ENCODE peak calls at places on chromosomes 2 and 18, in ten cellular contexts. One of them, this sample, is unnamed.

GRCh38 chr2:16632615-16633014 is 33.0 kb downstream of the CYRIA start:
- DNase-seq in K562: no peak
- DNase-seq in PC-3: no peak
- DNase-seq in B cell: no peak
- DNase-seq in tibial artery: no peak
- DNase-seq in GM10248: no peak
- DNase-seq in AG09319: no peak
- DNase-seq in Calu3: no peak
- DNase-seq in GM23338: peak; percentile 9
- DNase-seq in OCI-LY7: no peak
- DNase-seq in this sample: no peak

GRCh38 chr2:215286309-215286708 is 25.6 kb upstream of the ATIC start:
- DNase-seq in GM10248: no peak
- DNase-seq in tibial artery: no peak
- DNase-seq in K562: no peak
- DNase-seq in B cell: no peak
- DNase-seq in Calu3: no peak
- DNase-seq in AG09319: no peak
- DNase-seq in OCI-LY7: no peak
- DNase-seq in GM23338: no peak
- DNase-seq in PC-3: no peak
- DNase-seq in this sample: no peak

GRCh38 chr2:198242093-198242492 is 437.7 kb downstream of the PLCL1 start:
- DNase-seq in AG09319: no peak
- DNase-seq in K562: no peak
- DNase-seq in tibial artery: no peak
- DNase-seq in PC-3: no peak
- DNase-seq in OCI-LY7: no peak
- DNase-seq in Calu3: no peak
- DNase-seq in B cell: no peak
- DNase-seq in GM23338: no peak
- DNase-seq in GM10248: no peak
- DNase-seq in this sample: no peak

GRCh38 chr18:44062345-44062744 is 618.3 kb upstream of the SETBP1 start:
- DNase-seq in AG09319: no peak
- DNase-seq in tibial artery: no peak
- DNase-seq in GM10248: no peak
- DNase-seq in GM23338: no peak
- DNase-seq in Calu3: no peak
- DNase-seq in OCI-LY7: no peak
- DNase-seq in B cell: no peak
- DNase-seq in PC-3: no peak
- DNase-seq in K562: no peak
- DNase-seq in this sample: no peak

GRCh38 chr2:10914272-10914693 is 2.5 kb downstream of the KCNF1 start:
- DNase-seq in GM23338: peak; percentile 86
- DNase-seq in OCI-LY7: no peak
- DNase-seq in Calu3: peak; percentile 54
- DNase-seq in PC-3: no peak
- DNase-seq in AG09319: no peak
- DNase-seq in GM10248: no peak
- DNase-seq in tibial artery: no peak
- DNase-seq in K562: peak; percentile 40
- DNase-seq in B cell: no peak
- DNase-seq in this sample: peak; percentile 31

GRCh38 chr2:64393611-64394010 is 60.4 kb upstream of the LGALSL start:
- DNase-seq in GM10248: no peak
- DNase-seq in tibial artery: no peak
- DNase-seq in B cell: no peak
- DNase-seq in K562: no peak
- DNase-seq in OCI-LY7: no peak
- DNase-seq in GM23338: no peak
- DNase-seq in AG09319: no peak
- DNase-seq in Calu3: no peak
- DNase-seq in PC-3: peak; percentile 12
- DNase-seq in this sample: no peak

GRCh38 chr2:14363137-14363536 is 269.4 kb upstream of the LRATD1 start:
- DNase-seq in K562: no peak
- DNase-seq in B cell: no peak
- DNase-seq in GM10248: no peak
- DNase-seq in Calu3: no peak
- DNase-seq in GM23338: no peak
- DNase-seq in PC-3: no peak
- DNase-seq in tibial artery: no peak
- DNase-seq in AG09319: no peak
- DNase-seq in OCI-LY7: no peak
- DNase-seq in this sample: no peak

GRCh38 chr18:76580288-76580962 is 85.4 kb upstream of the ZNF516 start:
- DNase-seq in tibial artery: no peak
- DNase-seq in AG09319: no peak
- DNase-seq in OCI-LY7: no peak
- DNase-seq in GM10248: no peak
- DNase-seq in K562: no peak
- DNase-seq in GM23338: no peak
- DNase-seq in B cell: no peak
- DNase-seq in PC-3: peak; percentile 7
- DNase-seq in Calu3: no peak
- DNase-seq in this sample: no peak

GRCh38 chr2:197946562-197946961 is 142.2 kb downstream of the PLCL1 start:
- DNase-seq in Calu3: no peak
- DNase-seq in OCI-LY7: no peak
- DNase-seq in GM23338: peak; percentile 8
- DNase-seq in tibial artery: no peak
- DNase-seq in GM10248: no peak
- DNase-seq in PC-3: peak; percentile 5
- DNase-seq in AG09319: no peak
- DNase-seq in B cell: no peak
- DNase-seq in K562: no peak
- DNase-seq in this sample: peak; percentile 74

GRCh38 chr2:10266133-10266620 is 36.5 kb upstream of the HPCAL1 start:
- DNase-seq in AG09319: no peak
- DNase-seq in OCI-LY7: no peak
- DNase-seq in tibial artery: peak; percentile 25
- DNase-seq in GM23338: no peak
- DNase-seq in B cell: no peak
- DNase-seq in GM10248: no peak
- DNase-seq in K562: no peak
- DNase-seq in Calu3: no peak
- DNase-seq in PC-3: peak; percentile 54
- DNase-seq in this sample: no peak

GRCh38 chr2:231379266-231380215 is 16.0 kb upstream of the B3GNT7 start:
- DNase-seq in GM23338: no peak
- DNase-seq in K562: no peak
- DNase-seq in OCI-LY7: no peak
- DNase-seq in tibial artery: no peak
- DNase-seq in B cell: no peak
- DNase-seq in PC-3: peak; percentile 82
- DNase-seq in AG09319: no peak
- DNase-seq in Calu3: no peak
- DNase-seq in GM10248: no peak
- DNase-seq in this sample: no peak

GRCh38 chr2:172664766-172665165 is 70.9 kb upstream of the RAPGEF4 start:
- DNase-seq in tibial artery: no peak
- DNase-seq in OCI-LY7: no peak
- DNase-seq in GM23338: no peak
- DNase-seq in AG09319: no peak
- DNase-seq in GM10248: no peak
- DNase-seq in Calu3: no peak
- DNase-seq in K562: no peak
- DNase-seq in PC-3: no peak
- DNase-seq in B cell: no peak
- DNase-seq in this sample: no peak

GRCh38 chr2:172667926-172668325 is 67.7 kb upstream of the RAPGEF4 start:
- DNase-seq in tibial artery: no peak
- DNase-seq in OCI-LY7: no peak
- DNase-seq in GM23338: no peak
- DNase-seq in Calu3: no peak
- DNase-seq in PC-3: no peak
- DNase-seq in K562: no peak
- DNase-seq in GM10248: no peak
- DNase-seq in B cell: no peak
- DNase-seq in AG09319: no peak
- DNase-seq in this sample: no peak

GRCh38 chr2:172658945-172659344 is 76.7 kb upstream of the RAPGEF4 start:
- DNase-seq in GM10248: no peak
- DNase-seq in B cell: no peak
- DNase-seq in OCI-LY7: no peak
- DNase-seq in K562: no peak
- DNase-seq in tibial artery: no peak
- DNase-seq in Calu3: no peak
- DNase-seq in GM23338: no peak
- DNase-seq in AG09319: no peak
- DNase-seq in PC-3: no peak
- DNase-seq in this sample: no peak

GRCh38 chr2:172662099-172662498 is 73.5 kb upstream of the RAPGEF4 start:
- DNase-seq in PC-3: peak; percentile 28
- DNase-seq in GM23338: no peak
- DNase-seq in K562: no peak
- DNase-seq in B cell: no peak
- DNase-seq in tibial artery: no peak
- DNase-seq in OCI-LY7: no peak
- DNase-seq in GM10248: no peak
- DNase-seq in Calu3: no peak
- DNase-seq in AG09319: no peak
- DNase-seq in this sample: no peak
- TF ChIP-seq CTCF in PC-3: peak; percentile 55
- TF ChIP-seq CTCF in GM23338: no peak
- TF ChIP-seq CTCF in K562: no peak
- TF ChIP-seq CTCF in B cell: no peak
- TF ChIP-seq CTCF in tibial artery: no peak
- TF ChIP-seq CTCF in OCI-LY7: no peak
- TF ChIP-seq CTCF in GM10248: no peak
- TF ChIP-seq CTCF in Calu3: no peak
- TF ChIP-seq CTCF in AG09319: no peak
- TF ChIP-seq CTCF in this sample: no peak

GRCh38 chr2:228629251-228629650 is 447.8 kb upstream of the SPHKAP start:
- DNase-seq in GM10248: no peak
- DNase-seq in B cell: no peak
- DNase-seq in tibial artery: no peak
- DNase-seq in Calu3: no peak
- DNase-seq in GM23338: no peak
- DNase-seq in AG09319: no peak
- DNase-seq in K562: no peak
- DNase-seq in OCI-LY7: no peak
- DNase-seq in PC-3: no peak
- DNase-seq in this sample: no peak
- TF ChIP-seq CTCF in GM10248: no peak
- TF ChIP-seq CTCF in B cell: no peak
- TF ChIP-seq CTCF in tibial artery: no peak
- TF ChIP-seq CTCF in Calu3: no peak
- TF ChIP-seq CTCF in GM23338: no peak
- TF ChIP-seq CTCF in AG09319: no peak
- TF ChIP-seq CTCF in K562: no peak
- TF ChIP-seq CTCF in OCI-LY7: no peak
- TF ChIP-seq CTCF in PC-3: no peak
- TF ChIP-seq CTCF in this sample: no peak

DNA sequence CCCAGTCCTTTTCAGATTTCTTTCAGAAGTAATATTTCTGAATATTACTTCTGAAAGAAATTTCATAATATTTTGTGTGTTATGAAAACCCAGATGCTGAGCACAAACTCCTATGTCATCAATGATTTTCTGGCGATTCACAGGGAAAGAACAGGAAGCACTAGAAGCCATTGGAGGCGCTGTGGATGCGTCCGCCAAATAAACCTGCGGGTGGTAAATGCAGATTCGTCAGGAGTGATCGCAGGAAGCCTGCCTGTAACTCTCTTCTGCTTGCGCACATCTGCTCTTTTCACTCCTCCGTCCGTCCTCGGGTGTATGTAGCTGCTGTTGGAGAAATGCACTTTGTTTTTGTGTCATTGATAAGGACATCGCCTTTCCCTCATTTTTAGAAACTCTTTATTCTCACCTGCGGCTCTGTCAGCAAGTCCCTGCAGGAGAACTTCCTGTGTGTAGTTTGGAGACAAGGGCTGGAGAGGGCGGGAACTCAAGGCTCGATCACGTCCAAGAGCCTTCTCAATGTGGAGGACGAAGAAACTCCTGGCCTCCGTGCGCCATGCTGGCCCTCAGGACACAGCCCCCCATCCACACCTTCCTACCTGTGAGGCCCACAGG is 483.8 kb downstream of the GALR1 start:
- DNase-seq in GM23338: peak; percentile 49
- DNase-seq in AG09319: no peak
- DNase-seq in tibial artery: no peak
- DNase-seq in GM10248: no peak
- DNase-seq in PC-3: no peak
- DNase-seq in Calu3: no peak
- DNase-seq in OCI-LY7: no peak
- DNase-seq in B cell: no peak
- DNase-seq in K562: no peak
- DNase-seq in this sample: no peak
- TF ChIP-seq CTCF in GM23338: peak; percentile 27
- TF ChIP-seq CTCF in AG09319: no peak
- TF ChIP-seq CTCF in tibial artery: no peak
- TF ChIP-seq CTCF in GM10248: no peak
- TF ChIP-seq CTCF in PC-3: no peak
- TF ChIP-seq CTCF in Calu3: no peak
- TF ChIP-seq CTCF in OCI-LY7: no peak
- TF ChIP-seq CTCF in B cell: no peak
- TF ChIP-seq CTCF in K562: no peak
- TF ChIP-seq CTCF in this sample: no peak

GRCh38 chr2:62800618-62801017 is 95.1 kb downstream of the EHBP1 start:
- DNase-seq in OCI-LY7: no peak
- DNase-seq in K562: no peak
- DNase-seq in GM10248: no peak
- DNase-seq in PC-3: no peak
- DNase-seq in Calu3: no peak
- DNase-seq in B cell: no peak
- DNase-seq in AG09319: no peak
- DNase-seq in tibial artery: no peak
- DNase-seq in GM23338: no peak
- DNase-seq in this sample: no peak

GRCh38 chr2:62803961-62804360 is 98.4 kb downstream of the EHBP1 start:
- DNase-seq in GM23338: no peak
- DNase-seq in OCI-LY7: no peak
- DNase-seq in AG09319: no peak
- DNase-seq in B cell: no peak
- DNase-seq in tibial artery: no peak
- DNase-seq in GM10248: no peak
- DNase-seq in K562: no peak
- DNase-seq in Calu3: no peak
- DNase-seq in PC-3: no peak
- DNase-seq in this sample: no peak

GRCh38 chr2:62806231-62806630 is 100.7 kb downstream of the EHBP1 start:
- DNase-seq in Calu3: no peak
- DNase-seq in GM10248: no peak
- DNase-seq in GM23338: no peak
- DNase-seq in PC-3: peak; percentile 35
- DNase-seq in tibial artery: no peak
- DNase-seq in AG09319: no peak
- DNase-seq in K562: no peak
- DNase-seq in B cell: no peak
- DNase-seq in OCI-LY7: no peak
- DNase-seq in this sample: peak; percentile 48

GRCh38 chr2:62801110-62801509 is 95.6 kb downstream of the EHBP1 start:
- DNase-seq in PC-3: no peak
- DNase-seq in GM23338: no peak
- DNase-seq in OCI-LY7: no peak
- DNase-seq in K562: no peak
- DNase-seq in GM10248: no peak
- DNase-seq in tibial artery: no peak
- DNase-seq in Calu3: no peak
- DNase-seq in AG09319: no peak
- DNase-seq in B cell: no peak
- DNase-seq in this sample: no peak

GRCh38 chr2:62801814-62802524 is 96.5 kb downstream of the EHBP1 start:
- DNase-seq in PC-3: peak; percentile 22
- DNase-seq in tibial artery: no peak
- DNase-seq in Calu3: no peak
- DNase-seq in GM23338: peak; percentile 56
- DNase-seq in OCI-LY7: peak; percentile 3
- DNase-seq in K562: no peak
- DNase-seq in B cell: no peak
- DNase-seq in AG09319: no peak
- DNase-seq in GM10248: no peak
- DNase-seq in this sample: peak; percentile 46
- TF ChIP-seq CTCF in PC-3: peak; percentile 37
- TF ChIP-seq CTCF in tibial artery: no peak
- TF ChIP-seq CTCF in Calu3: no peak
- TF ChIP-seq CTCF in GM23338: peak; percentile 31
- TF ChIP-seq CTCF in OCI-LY7: peak; percentile 33
- TF ChIP-seq CTCF in K562: no peak
- TF ChIP-seq CTCF in B cell: no peak
- TF ChIP-seq CTCF in AG09319: no peak
- TF ChIP-seq CTCF in GM10248: no peak
- TF ChIP-seq CTCF in this sample: peak; percentile 9

This sample was measured in MCF 10A.